ENCODE peak calls at places on chromosomes 3 and 15, in nine cellular contexts. One of them, this sample, is unnamed.
A peak's percentile ranks its signal among the peaks of the same experiment; 100 is the strongest.

GRCh38 chr15:75356006-75356405 is 9.2 kb downstream of the NEIL1 start:
- DNase-seq in WTC11: no peak
- DNase-seq in AG20443: no peak
- DNase-seq in mesenchymal stem cell: no peak
- DNase-seq in brain microvascular endothelial cell: no peak
- DNase-seq in progenitor cell of endocrine pancreas: no peak
- DNase-seq in ovary: no peak
- DNase-seq in endothelial cell: no peak
- DNase-seq in SK-N-SH: no peak
- DNase-seq in this sample: no peak

GRCh38 chr3:141242035-141242721 is 10.6 kb downstream of the PXYLP1 start:
- DNase-seq in WTC11: no peak
- DNase-seq in AG20443: peak; percentile 66
- DNase-seq in mesenchymal stem cell: no peak
- DNase-seq in brain microvascular endothelial cell: no peak
- DNase-seq in progenitor cell of endocrine pancreas: no peak
- DNase-seq in ovary: no peak
- DNase-seq in endothelial cell: no peak
- DNase-seq in SK-N-SH: no peak
- DNase-seq in this sample: peak; percentile 47

GRCh38 chr15:20295238-20295811 is 246.3 kb downstream of the GOLGA6L6 start:
- DNase-seq in WTC11: no peak
- DNase-seq in AG20443: no peak
- DNase-seq in mesenchymal stem cell: no peak
- DNase-seq in brain microvascular endothelial cell: no peak
- DNase-seq in progenitor cell of endocrine pancreas: peak; percentile 37
- DNase-seq in ovary: peak; percentile 21
- DNase-seq in endothelial cell: no peak
- DNase-seq in SK-N-SH: no peak
- DNase-seq in this sample: no peak

GRCh38 chr15:74302821-74303359 is 64.6 kb downstream of the CYP11A1 start:
- DNase-seq in WTC11: peak; percentile 86
- DNase-seq in AG20443: peak; percentile 72
- DNase-seq in mesenchymal stem cell: no peak
- DNase-seq in brain microvascular endothelial cell: no peak
- DNase-seq in progenitor cell of endocrine pancreas: peak; percentile 53
- DNase-seq in ovary: peak; percentile 57
- DNase-seq in endothelial cell: peak; percentile 77
- DNase-seq in SK-N-SH: peak; percentile 93
- DNase-seq in this sample: peak; percentile 48

GRCh38 chr3:109059289-109059688 is 58.6 kb downstream of the MORC1 start:
- DNase-seq in WTC11: no peak
- DNase-seq in AG20443: no peak
- DNase-seq in mesenchymal stem cell: no peak
- DNase-seq in brain microvascular endothelial cell: no peak
- DNase-seq in progenitor cell of endocrine pancreas: no peak
- DNase-seq in ovary: no peak
- DNase-seq in endothelial cell: no peak
- DNase-seq in SK-N-SH: no peak
- DNase-seq in this sample: no peak

GRCh38 chr3:36650271-36650671 is 114.1 kb downstream of the DCLK3 start:
- DNase-seq in WTC11: no peak
- DNase-seq in AG20443: peak; percentile 22
- DNase-seq in mesenchymal stem cell: peak; percentile 29
- DNase-seq in brain microvascular endothelial cell: peak; percentile 67
- DNase-seq in progenitor cell of endocrine pancreas: no peak
- DNase-seq in ovary: no peak
- DNase-seq in endothelial cell: no peak
- DNase-seq in SK-N-SH: no peak
- DNase-seq in this sample: peak; percentile 43

GRCh38 chr15:77547801-77548607 is 84.7 kb downstream of the LINGO1 start:
- DNase-seq in WTC11: no peak
- DNase-seq in AG20443: no peak
- DNase-seq in mesenchymal stem cell: no peak
- DNase-seq in brain microvascular endothelial cell: no peak
- DNase-seq in progenitor cell of endocrine pancreas: no peak
- DNase-seq in ovary: no peak
- DNase-seq in endothelial cell: peak; percentile 44
- DNase-seq in SK-N-SH: no peak
- DNase-seq in this sample: no peak

GRCh38 chr3:192133271-192133670 is 594.1 kb downstream of the FGF12 start:
- DNase-seq in WTC11: no peak
- DNase-seq in AG20443: no peak
- DNase-seq in mesenchymal stem cell: no peak
- DNase-seq in brain microvascular endothelial cell: no peak
- DNase-seq in progenitor cell of endocrine pancreas: no peak
- DNase-seq in ovary: no peak
- DNase-seq in endothelial cell: no peak
- DNase-seq in SK-N-SH: no peak
- DNase-seq in this sample: no peak

GRCh38 chr3:190369701-190370295 is 18.2 kb upstream of the CLDN16 start:
- DNase-seq in WTC11: no peak
- DNase-seq in AG20443: no peak
- DNase-seq in mesenchymal stem cell: peak; percentile 65
- DNase-seq in brain microvascular endothelial cell: no peak
- DNase-seq in progenitor cell of endocrine pancreas: no peak
- DNase-seq in ovary: no peak
- DNase-seq in endothelial cell: no peak
- DNase-seq in SK-N-SH: no peak
- DNase-seq in this sample: no peak

GRCh38 chr3:182259579-182259978 is 533.7 kb upstream of the ATP11B start:
- DNase-seq in WTC11: peak; percentile 57
- DNase-seq in AG20443: no peak
- DNase-seq in mesenchymal stem cell: no peak
- DNase-seq in brain microvascular endothelial cell: no peak
- DNase-seq in progenitor cell of endocrine pancreas: no peak
- DNase-seq in ovary: peak; percentile 22
- DNase-seq in endothelial cell: peak; percentile 14
- DNase-seq in SK-N-SH: peak; percentile 15
- DNase-seq in this sample: no peak

GRCh38 chr3:158101330-158102218 is 4.6 kb downstream of the SHOX2 start:
- DNase-seq in WTC11: no peak
- DNase-seq in AG20443: no peak
- DNase-seq in mesenchymal stem cell: no peak
- DNase-seq in brain microvascular endothelial cell: no peak
- DNase-seq in progenitor cell of endocrine pancreas: no peak
- DNase-seq in ovary: no peak
- DNase-seq in endothelial cell: no peak
- DNase-seq in SK-N-SH: no peak
- DNase-seq in this sample: no peak

GRCh38 chr15:29086001-29086400 is 183.6 kb downstream of the NSMCE3 start:
- DNase-seq in WTC11: no peak
- DNase-seq in AG20443: no peak
- DNase-seq in mesenchymal stem cell: no peak
- DNase-seq in brain microvascular endothelial cell: no peak
- DNase-seq in progenitor cell of endocrine pancreas: no peak
- DNase-seq in ovary: no peak
- DNase-seq in endothelial cell: no peak
- DNase-seq in SK-N-SH: no peak
- DNase-seq in this sample: no peak

GRCh38 chr3:124907957-124908356 is 20.8 kb upstream of the ITGB5 start:
- DNase-seq in WTC11: no peak
- DNase-seq in AG20443: no peak
- DNase-seq in mesenchymal stem cell: no peak
- DNase-seq in brain microvascular endothelial cell: no peak
- DNase-seq in progenitor cell of endocrine pancreas: no peak
- DNase-seq in ovary: no peak
- DNase-seq in endothelial cell: no peak
- DNase-seq in SK-N-SH: no peak
- DNase-seq in this sample: no peak

GRCh38 chr15:39251413-39252197 is 329.3 kb upstream of the THBS1 start:
- DNase-seq in WTC11: no peak
- DNase-seq in AG20443: no peak
- DNase-seq in mesenchymal stem cell: no peak
- DNase-seq in brain microvascular endothelial cell: no peak
- DNase-seq in progenitor cell of endocrine pancreas: no peak
- DNase-seq in ovary: no peak
- DNase-seq in endothelial cell: no peak
- DNase-seq in SK-N-SH: no peak
- DNase-seq in this sample: peak; percentile 66

GRCh38 chr3:33993631-33994030 is 195.2 kb downstream of the PDCD6IP start:
- DNase-seq in WTC11: no peak
- DNase-seq in AG20443: no peak
- DNase-seq in mesenchymal stem cell: peak; percentile 48
- DNase-seq in brain microvascular endothelial cell: peak; percentile 20
- DNase-seq in progenitor cell of endocrine pancreas: no peak
- DNase-seq in ovary: no peak
- DNase-seq in endothelial cell: no peak
- DNase-seq in SK-N-SH: no peak
- DNase-seq in this sample: no peak

GRCh38 chr15:38530113-38530512 is 34.5 kb downstream of the RASGRP1 start:
- DNase-seq in WTC11: no peak
- DNase-seq in AG20443: no peak
- DNase-seq in mesenchymal stem cell: no peak
- DNase-seq in brain microvascular endothelial cell: no peak
- DNase-seq in progenitor cell of endocrine pancreas: no peak
- DNase-seq in ovary: no peak
- DNase-seq in endothelial cell: no peak
- DNase-seq in SK-N-SH: no peak
- DNase-seq in this sample: peak; percentile 18

GRCh38 chr15:38823272-38823671 is 258.7 kb upstream of the RASGRP1 start:
- DNase-seq in WTC11: no peak
- DNase-seq in AG20443: no peak
- DNase-seq in mesenchymal stem cell: no peak
- DNase-seq in brain microvascular endothelial cell: peak; percentile 18
- DNase-seq in progenitor cell of endocrine pancreas: no peak
- DNase-seq in ovary: no peak
- DNase-seq in endothelial cell: no peak
- DNase-seq in SK-N-SH: no peak
- DNase-seq in this sample: peak; percentile 48

GRCh38 chr3:71944482-71944881 is 159.5 kb upstream of the PROK2 start:
- DNase-seq in WTC11: no peak
- DNase-seq in AG20443: no peak
- DNase-seq in mesenchymal stem cell: no peak
- DNase-seq in brain microvascular endothelial cell: no peak
- DNase-seq in progenitor cell of endocrine pancreas: no peak
- DNase-seq in ovary: no peak
- DNase-seq in endothelial cell: no peak
- DNase-seq in SK-N-SH: no peak
- DNase-seq in this sample: no peak

GRCh38 chr3:141243295-141243707 is 11.7 kb downstream of the PXYLP1 start:
- DNase-seq in WTC11: no peak
- DNase-seq in AG20443: peak; percentile 39
- DNase-seq in mesenchymal stem cell: peak; percentile 37
- DNase-seq in brain microvascular endothelial cell: peak; percentile 43
- DNase-seq in progenitor cell of endocrine pancreas: no peak
- DNase-seq in ovary: no peak
- DNase-seq in endothelial cell: no peak
- DNase-seq in SK-N-SH: no peak
- DNase-seq in this sample: peak; percentile 12

GRCh38 chr3:30628931-30629590 is 22.7 kb downstream of the TGFBR2 start:
- DNase-seq in WTC11: no peak
- DNase-seq in AG20443: no peak
- DNase-seq in mesenchymal stem cell: peak; percentile 35
- DNase-seq in brain microvascular endothelial cell: no peak
- DNase-seq in progenitor cell of endocrine pancreas: no peak
- DNase-seq in ovary: no peak
- DNase-seq in endothelial cell: no peak
- DNase-seq in SK-N-SH: no peak
- DNase-seq in this sample: peak; percentile 65

GRCh38 chr15:46127361-46127874 is 492.6 kb downstream of the SQOR start:
- DNase-seq in WTC11: no peak
- DNase-seq in AG20443: no peak
- DNase-seq in mesenchymal stem cell: no peak
- DNase-seq in brain microvascular endothelial cell: no peak
- DNase-seq in progenitor cell of endocrine pancreas: no peak
- DNase-seq in ovary: no peak
- DNase-seq in endothelial cell: no peak
- DNase-seq in SK-N-SH: no peak
- DNase-seq in this sample: peak; percentile 39

GRCh38 chr3:118705827-118706226 is 328.8 kb downstream of the IGSF11 start:
- DNase-seq in WTC11: no peak
- DNase-seq in AG20443: no peak
- DNase-seq in mesenchymal stem cell: no peak
- DNase-seq in brain microvascular endothelial cell: no peak
- DNase-seq in progenitor cell of endocrine pancreas: no peak
- DNase-seq in ovary: no peak
- DNase-seq in endothelial cell: no peak
- DNase-seq in SK-N-SH: no peak
- DNase-seq in this sample: no peak

GRCh38 chr3:172904817-172905479 is 154.4 kb downstream of the ECT2 start:
- DNase-seq in WTC11: no peak
- DNase-seq in AG20443: no peak
- DNase-seq in mesenchymal stem cell: peak; percentile 23
- DNase-seq in brain microvascular endothelial cell: no peak
- DNase-seq in progenitor cell of endocrine pancreas: no peak
- DNase-seq in ovary: no peak
- DNase-seq in endothelial cell: no peak
- DNase-seq in SK-N-SH: peak; percentile 19
- DNase-seq in this sample: peak; percentile 37

GRCh38 chr3:16516695-16517481 is 3.4 kb upstream of the RFTN1 start:
- DNase-seq in WTC11: no peak
- DNase-seq in AG20443: peak; percentile 74
- DNase-seq in mesenchymal stem cell: peak; percentile 72
- DNase-seq in brain microvascular endothelial cell: no peak
- DNase-seq in progenitor cell of endocrine pancreas: no peak
- DNase-seq in ovary: peak; percentile 69
- DNase-seq in endothelial cell: peak; percentile 32
- DNase-seq in SK-N-SH: peak; percentile 58
- DNase-seq in this sample: peak; percentile 83

This sample was measured in cardiac fibroblast.